ENCODE peak calls at places on chromosome 15, in eight cellular contexts. C is AG09309, Y is cardiac fibroblast, A is GM23338, P is AG10803, L is fibroblast of the aortic adventitia, M is heart left ventricle, V is uterus. R is an unnamed sample.

GRCh38 chr15:71654714-71655174 is 155.6 kb upstream of the NR2E3 start:
- DNase-seq in P (no peak), M (peak), C (no peak), Y (peak), L (peak), A (no peak), V (no peak), R (no peak)

GRCh38 chr15:83310521-83311456 is 26.3 kb upstream of the BNC1 start:
- DNase-seq in C (no peak), L (peak), V (no peak), Y (peak), M (no peak), P (peak), A (peak), R (no peak)

GRCh38 chr15:85491663-85492062 is 111.3 kb downstream of the AKAP13 start:
- DNase-seq in A (no peak), P (no peak), L (no peak), Y (no peak), C (no peak), M (no peak), V (no peak), R (no peak)

GRCh38 chr15:90388462-90389182 is 580 bp downstream of the IQGAP1 start:
- DNase-seq in M (peak), V (peak), C (no peak), Y (peak), A (peak), P (peak), L (peak), R (peak)

GRCh38 chr15:40550381-40551037 is 14.3 kb downstream of the CCDC32 start:
- DNase-seq in M (no peak), Y (no peak), V (no peak), L (no peak), P (no peak), C (no peak), A (no peak), R (no peak)

GRCh38 chr15:43219929-43220886 is 610 bp downstream of the EPB42 start:
- DNase-seq in A (no peak), L (no peak), Y (no peak), V (no peak), P (no peak), M (no peak), C (no peak), R (no peak)

GRCh38 chr15:93771429-93772020 is 459.8 kb upstream of the MCTP2 start:
- DNase-seq in V (no peak), A (no peak), C (no peak), M (no peak), L (no peak), Y (no peak), P (no peak), R (no peak)

GRCh38 chr15:81758789-81759188 is 287.0 kb downstream of the MEX3B start:
- DNase-seq in A (peak), V (no peak), C (no peak), P (no peak), Y (no peak), M (no peak), L (no peak), R (no peak)

GRCh38 chr15:61974759-61975158 is 85.5 kb downstream of the VPS13C start:
- DNase-seq in P (no peak), A (no peak), M (no peak), L (peak), Y (peak), C (peak), V (no peak), R (no peak)

GRCh38 chr15:61173899-61174689 is 55.0 kb downstream of the RORA start:
- DNase-seq in Y (no peak), M (no peak), L (no peak), C (no peak), P (peak), V (no peak), A (peak), R (no peak)

GRCh38 chr15:101348643-101349496 is 53.8 kb upstream of the SNRPA1 start:
- DNase-seq in L (peak), Y (peak), M (no peak), P (no peak), C (no peak), A (no peak), V (no peak), R (no peak)

GRCh38 chr15:78034495-78035191 is 42.9 kb downstream of the TBC1D2B start:
- DNase-seq in V (no peak), P (no peak), L (no peak), M (no peak), Y (no peak), A (no peak), C (no peak), R (no peak)

GRCh38 chr15:80384442-80384841 is 19.7 kb upstream of the ARNT2 start:
- DNase-seq in A (no peak), Y (no peak), V (no peak), P (no peak), L (peak), M (no peak), C (no peak), R (no peak)

GRCh38 chr15:58870451-58870850 is 63.0 kb downstream of the SLTM start:
- DNase-seq in C (no peak), M (no peak), P (peak), L (peak), V (no peak), A (no peak), Y (peak), R (no peak)

GRCh38 chr15:98728107-98728810 is 79.9 kb downstream of the IGF1R start:
- DNase-seq in L (no peak), A (no peak), Y (peak), M (no peak), C (no peak), V (no peak), P (no peak), R (no peak)

GRCh38 chr15:48899793-48900192 is 21.9 kb downstream of the EID1 start:
- DNase-seq in Y (no peak), A (no peak), V (no peak), C (no peak), P (no peak), L (no peak), M (no peak), R (no peak)

GRCh38 chr15:77474987-77475385 is 54.3 kb downstream of the HMG20A start:
- DNase-seq in P (no peak), L (no peak), Y (no peak), V (no peak), C (no peak), A (no peak), M (no peak), R (no peak)

GRCh38 chr15:31499236-31499952 is 172.8 kb downstream of the KLF13 start:
- DNase-seq in V (no peak), P (no peak), M (no peak), A (no peak), Y (no peak), C (no peak), L (no peak), R (no peak)

GRCh38 chr15:61989698-61990097 is 70.5 kb downstream of the VPS13C start:
- DNase-seq in A (no peak), L (no peak), M (no peak), C (no peak), Y (peak), V (no peak), P (no peak), R (no peak)

GRCh38 chr15:73908822-73909122 is 17.5 kb upstream of the LOXL1 start:
- DNase-seq in M (no peak), A (no peak), L (no peak), C (no peak), V (no peak), P (no peak), Y (no peak), R (no peak)

GRCh38 chr15:89822030-89822429 is 7.4 kb upstream of the ANPEP start:
- DNase-seq in C (no peak), V (no peak), M (no peak), P (peak), Y (no peak), A (no peak), L (no peak), R (no peak)

GRCh38 chr15:89015412-89016097 is 72.7 kb upstream of the ABHD2 start:
- DNase-seq in L (no peak), V (no peak), A (no peak), P (no peak), Y (no peak), M (no peak), C (no peak), R (no peak)

GRCh38 chr15:31516874-31517273 is 190.2 kb downstream of the KLF13 start:
- DNase-seq in C (no peak), M (no peak), P (no peak), L (no peak), Y (no peak), V (no peak), A (no peak), R (no peak)

GRCh38 chr15:45640610-45641009 is 5.8 kb downstream of the SQOR start:
- DNase-seq in C (peak), L (peak), V (no peak), M (no peak), A (no peak), Y (peak), P (peak), R (peak)
- H3K4me3 ChIP-seq in C (no peak), L (no peak), V (no peak), M (no peak), A (no peak), Y (no peak), P (no peak), R (no peak)

GRCh38 chr15:53884441-53884840 is 93.8 kb upstream of the UNC13C start:
- DNase-seq in A (no peak), C (no peak), P (no peak), V (no peak), M (no peak), Y (no peak), L (no peak), R (no peak)

GRCh38 chr15:53880353-53880752 is 97.9 kb upstream of the UNC13C start:
- DNase-seq in Y (no peak), M (no peak), P (no peak), L (no peak), C (no peak), V (no peak), A (no peak), R (no peak)

GRCh38 chr15:53882311-53882710 is 95.9 kb upstream of the UNC13C start:
- DNase-seq in M (no peak), P (no peak), L (no peak), V (no peak), C (no peak), A (no peak), Y (no peak), R (no peak)
- TF ChIP-seq CTCF in M (no peak), P (no peak), L (no peak), V (no peak), C (no peak), A (no peak), Y (no peak), R (no peak)

DNA sequence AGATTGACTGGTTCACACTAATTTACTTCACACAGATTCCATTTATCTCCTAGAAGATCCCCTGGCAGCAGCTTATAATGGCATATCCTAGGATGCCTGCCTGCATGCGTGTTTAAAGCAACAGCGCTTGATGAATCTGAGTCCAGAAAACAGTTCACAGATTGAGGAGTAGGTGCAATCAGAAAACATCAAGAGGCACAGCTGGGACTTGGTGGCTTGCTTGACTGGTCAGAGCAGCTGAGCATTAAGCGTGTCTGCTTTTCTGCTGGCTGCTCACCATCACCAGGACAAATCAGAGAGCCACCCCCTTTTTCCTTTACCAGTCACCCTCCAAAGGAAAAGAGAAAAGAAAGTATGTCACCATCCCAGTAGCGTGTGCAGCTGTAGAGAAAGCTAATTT is 223.6 kb downstream of the WDR72 start:
- DNase-seq in L (no peak), M (no peak), P (no peak), C (no peak), Y (no peak), V (no peak), A (no peak), R (peak)
- H3K4me3 ChIP-seq in L (no peak), M (no peak), P (no peak), C (no peak), Y (no peak), V (no peak), A (no peak), R (no peak)

GRCh38 chr15:65085207-65085753 is 8.7 kb downstream of the KBTBD13 start:
- DNase-seq in Y (no peak), P (no peak), V (no peak), L (no peak), C (no peak), A (no peak), M (no peak), R (no peak)

GRCh38 chr15:65087873-65088642 is 11.5 kb downstream of the KBTBD13 start:
- DNase-seq in P (no peak), L (no peak), C (no peak), M (peak), Y (no peak), V (peak), A (no peak), R (no peak)

GRCh38 chr15:65087411-65087810 is 10.9 kb downstream of the KBTBD13 start:
- DNase-seq in C (no peak), P (no peak), L (no peak), Y (no peak), A (no peak), M (no peak), V (no peak), R (no peak)

GRCh38 chr15:65085990-65086679 is 9.6 kb downstream of the KBTBD13 start:
- DNase-seq in L (no peak), V (no peak), A (peak), P (no peak), Y (peak), M (no peak), C (no peak), R (no peak)

DNA sequence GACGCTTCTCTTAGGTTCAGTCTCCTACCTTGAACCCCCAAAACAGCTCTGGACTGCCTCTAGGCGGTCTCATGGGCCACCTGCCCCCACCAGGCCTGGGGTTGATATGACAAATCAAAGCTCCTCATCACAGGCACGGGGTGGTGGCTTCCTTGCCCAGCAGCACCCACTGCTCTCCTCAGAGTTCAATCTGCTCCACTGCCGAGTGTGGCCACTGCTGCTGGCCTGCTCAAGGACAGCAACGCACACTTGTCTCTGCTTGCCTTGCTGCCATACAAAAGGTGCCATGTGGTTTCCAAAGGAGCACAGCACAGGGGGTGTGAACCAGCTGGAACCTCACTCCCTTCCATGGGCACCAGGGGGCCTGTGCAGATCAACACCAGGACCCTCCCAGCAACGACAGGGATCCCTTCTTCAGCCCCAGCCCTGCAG is 10.2 kb downstream of the KBTBD13 start:
- DNase-seq in L (no peak), V (no peak), P (no peak), C (no peak), Y (no peak), A (peak), M (no peak), R (no peak)
- TF ChIP-seq CTCF in L (peak), V (no peak), P (peak), C (no peak), Y (peak), A (peak), M (no peak), R (peak)

GRCh38 chr15:41935566-41936020 is 36.8 kb downstream of the EHD4 start:
- DNase-seq in C (no peak), Y (no peak), L (no peak), M (no peak), V (no peak), P (no peak), A (no peak), R (no peak)
- H3K4me3 ChIP-seq in C (no peak), Y (no peak), L (no peak), M (no peak), V (no peak), P (no peak), A (no peak), R (no peak)

GRCh38 chr15:66698318-66698961 is 3.6 kb upstream of the SMAD6 start:
- DNase-seq in M (peak), P (peak), C (no peak), Y (peak), A (peak), L (peak), V (peak), R (peak)
- TF ChIP-seq CTCF in M (peak), P (peak), C (peak), Y (peak), A (peak), L (peak), V (peak), R (peak)